ENCODE peak calls at places on chromosomes 12 and 14, in seven cellular contexts. M, R, N, E, F, U and W are unnamed samples.

GRCh38 chr12:9867531-9867930 is 1.6 kb downstream of the CLEC2B start:
- DNase-seq in M (no peak), R (no peak), N (no peak), E (no peak), F (no peak), U (no peak), W (no peak)

GRCh38 chr12:113418213-113418879 is 3.8 kb upstream of the SDSL start:
- DNase-seq in M (peak; percentile 43), R (no peak), N (no peak), E (no peak), F (no peak), U (no peak), W (peak; percentile 80)

GRCh38 chr14:53640695-53641094 is 315.9 kb downstream of the BMP4 start:
- DNase-seq in M (no peak), R (no peak), N (no peak), E (no peak), F (no peak), U (no peak), W (no peak)

GRCh38 chr12:12327802-12328201 is 22.2 kb downstream of the MANSC1 start:
- DNase-seq in M (peak; percentile 84), R (no peak), N (peak; percentile 64), E (no peak), F (no peak), U (peak; percentile 56), W (no peak)

GRCh38 chr12:65634626-65635331 is 189.5 kb upstream of the HMGA2 start:
- DNase-seq in M (peak; percentile 95), R (no peak), N (no peak), E (no peak), F (no peak), U (no peak), W (no peak)

GRCh38 chr12:14984036-14984435 is 11.2 kb downstream of the PDE6H start:
- DNase-seq in M (no peak), R (no peak), N (no peak), E (no peak), F (no peak), U (no peak), W (no peak)

GRCh38 chr14:57818511-57818910 is 47.4 kb downstream of the SLC35F4 start:
- DNase-seq in M (no peak), R (no peak), N (no peak), E (no peak), F (no peak), U (no peak), W (no peak)

GRCh38 chr14:38391334-38391733 is 135.4 kb upstream of the CLEC14A start:
- DNase-seq in M (no peak), R (no peak), N (no peak), E (no peak), F (no peak), U (no peak), W (no peak)

GRCh38 chr12:91355150-91356006 is 172.8 kb upstream of the DCN start:
- DNase-seq in M (peak; percentile 78), R (peak; percentile 73), N (peak; percentile 29), E (no peak), F (peak; percentile 24), U (peak; percentile 74), W (peak; percentile 74)

GRCh38 chr14:77991128-77991772 is 178.9 kb upstream of the NRXN3 start:
- DNase-seq in M (peak; percentile 28), R (no peak), N (no peak), E (no peak), F (no peak), U (no peak), W (no peak)

GRCh38 chr14:96821501-96821900 is 24.3 kb downstream of the VRK1 start:
- DNase-seq in M (no peak), R (no peak), N (no peak), E (no peak), F (no peak), U (no peak), W (no peak)

GRCh38 chr14:51616724-51617409 is 34.8 kb upstream of the FRMD6 start:
- DNase-seq in M (peak; percentile 89), R (no peak), N (no peak), E (no peak), F (no peak), U (peak; percentile 48), W (no peak)

GRCh38 chr12:131229426-131230339 is 276.0 kb downstream of the ADGRD1 start:
- DNase-seq in M (no peak), R (no peak), N (no peak), E (no peak), F (no peak), U (no peak), W (peak; percentile 86)